ENCODE peak calls at places on chromosome 7, in six cellular contexts. B is K562, G is tibial nerve, S is ovary, E is A549, M is stomach. O is an unnamed sample.

GRCh38 chr7:84914598-84914997 is 272.3 kb downstream of the SEMA3D start:
- DNase-seq in G (no peak), B (peak; percentile 60), S (no peak), M (no peak), E (peak; percentile 29), O (no peak)

GRCh38 chr7:131076711-131077170 is 250.9 kb upstream of the MKLN1 start:
- DNase-seq in E (no peak), M (no peak), B (peak; percentile 65), G (no peak), S (no peak), O (no peak)

GRCh38 chr7:158520825-158521224 is 66.8 kb downstream of the PTPRN2 start:
- DNase-seq in M (no peak), E (no peak), S (no peak), B (no peak), G (no peak), O (no peak)

GRCh38 chr7:111011500-111011899 is 79.4 kb upstream of the LRRN3 start:
- DNase-seq in B (no peak), S (no peak), G (no peak), E (no peak), M (no peak), O (no peak)

GRCh38 chr7:112188257-112188656 is 17.9 kb downstream of the DOCK4 start:
- DNase-seq in M (no peak), G (no peak), B (no peak), E (no peak), S (no peak), O (no peak)

GRCh38 chr7:137687556-137688280 is 159.1 kb downstream of the DGKI start:
- DNase-seq in M (no peak), G (no peak), E (no peak), S (no peak), B (no peak), O (no peak)

GRCh38 chr7:113998934-113999333 is 80.1 kb upstream of the PPP1R3A start:
- DNase-seq in G (no peak), S (no peak), E (no peak), B (no peak), M (no peak), O (no peak)

GRCh38 chr7:134763960-134764359 is 15.5 kb upstream of the CALD1 start:
- DNase-seq in G (no peak), E (no peak), B (no peak), S (no peak), M (no peak), O (no peak)

GRCh38 chr7:36357054-36357453 is 32.6 kb upstream of the ANLN start:
- DNase-seq in S (no peak), B (no peak), E (no peak), G (no peak), M (peak; percentile 39), O (no peak)

GRCh38 chr7:135708041-135708440 is 19.9 kb downstream of the SLC13A4 start:
- DNase-seq in S (no peak), B (peak; percentile 39), M (no peak), E (no peak), G (no peak), O (no peak)

GRCh38 chr7:155021699-155022145 is 18.8 kb upstream of the PAXIP1 start:
- DNase-seq in B (no peak), S (no peak), G (no peak), M (no peak), E (no peak), O (no peak)

DNA sequence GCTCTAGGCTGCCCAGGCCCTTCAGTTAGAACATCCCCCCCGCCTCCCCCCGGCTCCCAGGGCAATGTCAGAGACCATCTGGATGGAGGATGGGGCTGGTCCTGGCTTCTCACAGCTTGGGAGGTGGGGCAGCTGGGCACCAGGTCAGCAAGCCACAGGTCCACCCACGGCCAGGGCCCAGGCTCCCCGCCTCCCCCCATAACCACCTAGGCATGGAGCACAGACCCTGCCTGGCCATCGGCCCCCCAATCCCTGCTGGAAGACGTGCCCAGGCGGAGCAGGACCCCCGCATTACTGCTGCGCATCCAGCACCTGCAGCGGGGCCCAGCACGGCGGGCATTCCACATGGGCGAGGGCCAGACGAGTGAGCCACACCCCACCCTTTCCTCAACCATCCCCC is 169.6 kb downstream of the ELFN1 start:
- DNase-seq in G (no peak), S (no peak), B (no peak), M (no peak), E (no peak), O (peak; percentile 55)
- H3K4me3 ChIP-seq in G (no peak overlapping the region), S (no peak overlapping the region), B (no peak overlapping the region), M (no peak overlapping the region), E (no peak overlapping the region), O (no peak overlapping the region)

DNA sequence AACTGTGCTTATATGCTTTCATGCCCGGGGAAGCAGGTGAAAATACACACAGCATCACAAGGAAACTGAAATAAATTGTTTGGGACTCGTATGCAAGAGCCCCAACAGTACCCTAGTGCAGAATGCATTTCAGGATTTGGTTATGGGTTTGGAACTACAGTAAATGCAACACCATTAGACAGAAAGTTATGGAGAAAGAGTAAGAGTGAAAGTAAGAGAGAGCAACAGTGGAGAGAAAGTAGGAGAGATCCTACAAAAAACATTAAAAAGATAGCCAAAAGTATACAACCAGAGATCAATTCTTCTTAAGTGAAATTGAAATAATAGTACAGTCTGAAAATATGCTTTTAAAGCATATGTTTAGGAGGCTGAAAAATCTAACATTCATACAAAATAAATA is 231.1 kb downstream of the TFEC start:
- DNase-seq in G (no peak), M (no peak), S (no peak), B (no peak), E (no peak), O (no peak)
- TF ChIP-seq EP300 in G (no peak), M (no peak), S (no peak), B (no peak), E (no peak), O (no peak)

GRCh38 chr7:24401628-24402593 is 117.9 kb downstream of the NPY start:
- DNase-seq in M (no peak), S (no peak), G (no peak), E (peak; percentile 30), B (peak; percentile 12), O (no peak)
- H3K4me3 ChIP-seq in M (no peak overlapping the region), S (no peak overlapping the region), G (no peak overlapping the region), E (no peak overlapping the region), B (no peak overlapping the region), O (no peak overlapping the region)

GRCh38 chr7:101122933-101123702 is 3.8 kb upstream of the SERPINE1 start:
- DNase-seq in M (no peak), G (no peak), S (no peak), E (no peak), B (no peak), O (no peak)
- TF ChIP-seq EP300 in M (no peak), G (no peak), S (no peak), E (no peak), B (no peak), O (no peak)

GRCh38 chr7:142796001-142796500 is 25.3 kb downstream of the PRSS2 start:
- DNase-seq in M (no peak), E (no peak), G (no peak), S (no peak), B (no peak), O (peak; percentile 48)
- H3K4me3 ChIP-seq in M (peak overlapping the region; percentile 50), E (no peak overlapping the region), G (no peak overlapping the region), S (no peak overlapping the region), B (no peak overlapping the region), O (no peak overlapping the region)